ENCODE peak calls at places on chromosomes 2 and 18, in five cellular contexts. F is A549, D is K562, U is HepG2, R is H1. N is an unnamed sample.

GRCh38 chr2:20326163-20326780 is 24.4 kb downstream of the PUM2 start:
- DNase-seq in D (peak), U (peak), R (no peak), F (peak), N (peak)

GRCh38 chr2:11750422-11750821 is 4.0 kb downstream of the LPIN1 start:
- DNase-seq in F (no peak), R (no peak), U (no peak), D (no peak), N (no peak)

GRCh38 chr18:8800876-8801262 is 95.5 kb downstream of the MTCL1 start:
- DNase-seq in U (no peak), F (no peak), R (no peak), D (no peak), N (no peak)

GRCh38 chr2:45992021-45992745 is 305.0 kb upstream of the EPAS1 start:
- DNase-seq in R (peak), D (no peak), U (peak), F (peak), N (peak)

GRCh38 chr2:37671013-37671815 is at the start of gene CDC42EP3:
- DNase-seq in U (no peak), D (peak), R (peak), F (peak), N (no peak)

GRCh38 chr2:10514287-10514686 is 66.2 kb upstream of the ODC1 start:
- DNase-seq in U (no peak), D (no peak), R (no peak), F (no peak), N (no peak)

GRCh38 chr2:42172020-42172419 is 2.9 kb downstream of the EML4 start:
- DNase-seq in D (no peak), F (no peak), U (no peak), R (no peak), N (no peak)

GRCh38 chr2:73852020-73852419 is 23.3 kb downstream of the STAMBP start:
- DNase-seq in D (peak), R (no peak), U (no peak), F (peak), N (peak)

GRCh38 chr2:191499874-191500565 is 177.9 kb upstream of the NABP1 start:
- DNase-seq in U (no peak), D (no peak), R (no peak), F (no peak), N (peak)

GRCh38 chr18:32922951-32923430 is 150.2 kb upstream of the KLHL14 start:
- DNase-seq in R (no peak), U (no peak), D (no peak), F (no peak), N (no peak)

GRCh38 chr2:136997550-136997949 is 232.2 kb downstream of the THSD7B start:
- DNase-seq in D (no peak), U (no peak), R (no peak), F (no peak), N (no peak)

GRCh38 chr2:67570626-67571025 is 173.5 kb downstream of the ETAA1 start:
- DNase-seq in U (no peak), D (no peak), R (no peak), F (no peak), N (no peak)

GRCh38 chr18:28075501-28075900 is 101.4 kb downstream of the CDH2 start:
- DNase-seq in U (peak), F (no peak), D (no peak), R (no peak), N (no peak)

GRCh38 chr2:228681426-228681825 is 499.9 kb upstream of the SPHKAP start:
- DNase-seq in U (no peak), F (no peak), R (no peak), D (no peak), N (peak)

GRCh38 chr2:75608684-75609333 is 37.8 kb upstream of the MRPL19 start:
- DNase-seq in R (peak), F (peak), U (peak), D (peak), N (peak)

GRCh38 chr18:56148373-56148772 is 490.0 kb downstream of the TXNL1 start:
- DNase-seq in F (no peak), R (no peak), U (no peak), D (no peak), N (peak)

GRCh38 chr2:129912066-129912820 is 67.2 kb upstream of the RAB6C start:
- DNase-seq in F (no peak), U (no peak), R (peak), D (no peak), N (no peak)

GRCh38 chr2:171478345-171478744 is 43.9 kb upstream of the CYBRD1 start:
- DNase-seq in R (no peak), F (no peak), D (no peak), U (no peak), N (peak)

GRCh38 chr2:9708683-9709538 is 78.1 kb upstream of the YWHAQ start:
- DNase-seq in D (no peak), F (no peak), U (no peak), R (no peak), N (no peak)

GRCh38 chr2:74025971-74026612 is 41.4 kb downstream of the TET3 start:
- DNase-seq in R (no peak), U (no peak), F (no peak), D (no peak), N (peak)

GRCh38 chr18:75679347-75679746 is 251.8 kb upstream of the SMIM21 start:
- DNase-seq in R (no peak), F (no peak), U (no peak), D (no peak), N (no peak)

DNA sequence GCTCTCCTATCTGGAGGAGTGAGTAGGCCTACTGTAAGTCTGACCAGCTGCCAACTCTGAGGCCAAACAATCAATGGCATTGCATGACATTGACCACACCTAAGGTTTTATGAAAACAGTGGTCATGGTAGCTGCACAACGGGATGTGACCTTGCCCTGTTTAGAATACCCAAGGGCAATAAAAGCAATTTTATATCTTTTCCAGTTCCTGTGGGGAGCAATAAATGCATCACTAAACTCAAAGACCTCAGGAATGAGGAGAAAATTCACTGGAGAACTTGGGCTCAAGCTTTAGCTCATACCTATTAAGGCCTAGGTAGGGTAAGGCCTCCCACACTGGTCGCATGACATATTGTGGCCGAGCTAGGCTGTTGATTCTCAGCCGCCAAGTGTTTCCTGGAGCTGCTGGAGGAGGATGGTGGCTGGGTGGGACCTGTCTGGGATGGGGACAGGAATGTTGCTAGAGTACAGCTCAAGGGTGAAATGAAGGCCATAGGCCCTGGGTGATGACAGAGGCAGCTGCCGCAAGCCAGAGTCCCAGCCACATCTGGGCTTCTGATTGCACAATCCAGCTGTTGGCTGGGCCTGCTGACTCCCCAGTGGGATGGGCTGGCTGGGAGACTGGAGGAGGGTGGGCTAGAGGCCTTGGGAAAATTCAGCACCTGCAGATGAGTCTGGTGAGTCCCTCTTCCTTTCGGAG is 313.7 kb downstream of the CYP26B1 start:
- DNase-seq in U (no peak), D (no peak), R (no peak), F (no peak), N (no peak)
- TF ChIP-seq MAFK in U (no peak), D (no peak), R (no peak), F (no peak), N (no peak)

GRCh38 chr2:172829229-172829628 is 93.6 kb downstream of the RAPGEF4 start:
- DNase-seq in D (no peak), U (peak), R (no peak), F (no peak), N (peak)
- TF ChIP-seq MAFK in D (no peak), U (no peak), R (no peak), F (no peak), N (no peak)

GRCh38 chr2:555164-555922 is 121.9 kb downstream of the TMEM18 start:
- DNase-seq in U (no peak), F (no peak), R (no peak), D (no peak), N (no peak)
- TF ChIP-seq MAFK in U (no peak), F (no peak), R (no peak), D (no peak), N (no peak)

GRCh38 chr2:88626171-88627054 is 851 bp downstream of the EIF2AK3 start:
- DNase-seq in U (no peak), D (peak), R (peak), F (peak), N (no peak)
- TF ChIP-seq MAFK in U (no peak), D (no peak), R (no peak), F (no peak), N (no peak)

GRCh38 chr2:112789186-112789585 is 4.9 kb upstream of the IL1A start:
- DNase-seq in R (no peak), D (no peak), F (no peak), U (no peak), N (no peak)

GRCh38 chr2:112790305-112790704 is 6.0 kb upstream of the IL1A start:
- DNase-seq in R (no peak), D (no peak), F (no peak), U (peak), N (no peak)

GRCh38 chr2:112787294-112787693 is 3.0 kb upstream of the IL1A start:
- DNase-seq in U (no peak), D (no peak), R (no peak), F (no peak), N (no peak)

GRCh38 chr2:112788653-112789052 is 4.4 kb upstream of the IL1A start:
- DNase-seq in D (no peak), R (no peak), F (no peak), U (no peak), N (no peak)

DNA sequence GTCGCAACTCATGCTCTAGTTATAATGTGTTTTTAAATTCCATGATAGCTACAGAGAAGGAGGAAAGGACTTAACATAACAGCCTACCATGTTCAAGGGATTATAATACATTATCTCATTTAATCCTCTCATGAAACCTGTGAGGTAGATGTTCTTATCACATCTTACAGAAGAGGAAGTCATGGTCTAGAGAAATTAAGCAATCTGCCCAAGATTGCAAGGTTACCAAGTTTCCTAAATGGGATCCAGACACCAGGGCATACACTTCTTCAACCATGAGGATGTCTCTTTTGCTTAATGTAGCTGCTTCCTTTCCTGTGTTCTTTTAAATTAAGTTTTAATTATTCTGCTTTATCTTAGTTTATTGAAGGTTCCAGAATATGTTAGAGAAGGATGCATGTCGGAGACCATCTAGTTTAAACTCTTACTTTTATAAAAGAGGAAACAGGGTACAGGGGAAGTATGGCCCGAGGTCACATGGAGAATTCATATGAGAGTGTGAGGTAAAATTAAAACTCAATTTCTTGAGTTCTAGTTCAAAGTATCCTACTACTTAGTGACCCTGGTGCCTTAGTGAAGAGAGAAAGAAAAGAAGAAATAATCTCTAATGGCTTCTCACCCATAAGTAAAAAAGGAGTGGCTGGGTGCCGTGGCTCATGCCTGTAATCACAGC is 3.6 kb upstream of the IL1A start:
- DNase-seq in U (no peak), D (no peak), F (no peak), R (no peak), N (no peak)
- TF ChIP-seq MAFK in U (no peak), D (no peak), F (no peak), R (no peak), N (no peak)

GRCh38 chr2:187573722-187574121 is 19.5 kb upstream of the TFPI start:
- DNase-seq in U (no peak), R (no peak), D (no peak), F (no peak), N (no peak)

GRCh38 chr2:187580462-187581124 is 26.4 kb upstream of the TFPI start:
- DNase-seq in R (no peak), U (peak), D (peak), F (peak), N (peak)

GRCh38 chr2:187576906-187577305 is 22.7 kb upstream of the TFPI start:
- DNase-seq in F (no peak), D (no peak), R (no peak), U (no peak), N (peak)

GRCh38 chr2:187577310-187577709 is 23.1 kb upstream of the TFPI start:
- DNase-seq in R (no peak), U (peak), F (no peak), D (no peak), N (no peak)

DNA sequence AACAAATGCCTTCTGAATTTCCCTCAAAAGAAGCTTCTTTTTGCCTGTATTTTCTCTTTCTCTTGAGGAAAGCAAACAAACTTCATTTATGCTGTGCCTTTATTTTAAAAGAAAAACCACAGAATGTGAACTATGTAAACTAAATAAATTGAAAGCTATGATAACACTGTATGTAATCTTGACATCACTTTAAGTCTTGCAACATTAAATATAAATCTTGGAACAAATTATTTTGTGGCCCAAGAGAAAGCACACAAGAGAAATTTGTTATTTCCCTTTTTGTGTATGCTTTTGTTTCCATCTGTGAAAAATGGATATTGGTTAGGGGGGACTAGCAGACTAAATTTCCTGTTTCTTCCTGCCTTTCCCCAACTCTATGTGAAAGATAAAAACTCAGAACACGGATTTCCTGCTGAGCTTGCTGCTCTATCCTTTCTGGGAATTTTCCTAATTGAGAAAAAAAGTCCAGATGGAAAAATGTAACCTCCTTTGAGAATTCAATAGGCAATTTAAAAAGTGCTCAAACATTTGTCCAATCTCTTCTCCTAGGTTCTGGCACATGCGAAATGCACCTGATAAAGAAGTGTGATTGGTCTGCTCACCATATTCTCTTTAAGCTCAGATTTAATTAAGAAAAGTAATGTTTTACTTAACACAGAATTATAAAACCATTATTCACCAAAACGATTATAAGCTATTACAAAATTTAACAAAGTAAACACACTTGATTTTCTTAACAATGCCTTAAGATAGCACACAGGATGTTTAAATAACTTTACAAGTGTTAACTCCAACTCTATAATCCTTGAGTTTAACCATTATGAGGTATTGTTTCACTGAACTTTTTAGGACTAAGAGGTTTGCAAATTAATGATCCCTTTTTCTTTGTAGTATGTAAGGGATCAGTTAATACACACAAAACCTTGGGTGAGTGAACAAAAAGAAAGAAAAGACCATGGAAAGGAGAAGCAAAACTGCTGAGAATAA is 21.1 kb upstream of the TFPI start:
- DNase-seq in F (no peak), D (no peak), R (no peak), U (no peak), N (peak)
- TF ChIP-seq MAFK in F (no peak), D (no peak), R (no peak), U (no peak), N (no peak)

DNA sequence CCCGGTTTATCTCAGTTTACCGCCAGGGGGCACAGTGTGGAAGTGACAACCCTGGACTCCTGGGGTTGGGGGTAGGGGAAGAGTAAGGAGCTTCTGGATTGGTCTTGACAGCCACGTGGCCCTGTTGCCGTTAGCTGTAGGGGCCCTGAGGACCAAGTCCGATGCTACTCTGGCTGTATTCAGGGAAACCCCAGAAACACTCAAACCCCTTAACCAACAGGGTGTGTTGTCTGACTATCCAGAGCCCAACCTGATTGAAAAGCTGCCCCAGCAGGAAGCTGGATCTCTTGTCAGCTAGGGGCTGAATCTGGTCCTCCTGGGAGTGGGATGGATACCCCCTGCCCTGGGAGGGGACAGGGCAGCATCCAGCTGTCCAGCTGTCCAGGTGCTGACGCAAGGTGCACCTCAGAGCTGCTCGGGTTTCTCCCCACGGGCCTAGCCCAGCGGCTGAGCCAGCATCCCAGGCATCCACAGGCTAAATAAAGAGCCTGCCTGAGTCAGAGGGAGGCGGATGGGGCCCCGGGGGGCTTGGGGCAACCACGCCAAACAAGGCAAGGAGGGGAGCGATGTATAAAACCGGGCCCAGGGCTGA is 3.1 kb upstream of the GMPPA start:
- DNase-seq in D (peak), R (peak), U (peak), F (peak), N (peak)
- TF ChIP-seq MAFK in D (no peak), R (no peak), U (no peak), F (no peak), N (no peak)

DNA sequence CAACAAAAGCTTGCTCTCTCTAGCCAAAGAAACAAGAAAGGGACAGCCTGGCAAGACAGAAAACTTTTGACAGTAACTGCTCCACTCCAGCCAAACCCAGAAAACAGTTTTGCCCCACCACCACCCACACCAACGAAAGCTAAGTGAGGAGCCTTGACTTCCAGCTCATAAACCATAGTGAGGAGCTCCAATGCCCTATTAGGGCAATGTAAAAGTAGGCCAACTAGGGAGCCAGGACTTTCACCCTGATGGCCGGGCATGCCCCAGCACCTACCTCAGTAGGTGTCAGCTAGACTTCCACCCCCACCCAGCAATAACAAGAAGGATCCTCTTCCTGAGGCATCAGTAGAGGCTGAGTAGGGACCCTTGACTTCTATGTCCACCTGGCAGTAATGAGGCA is 35.4 kb downstream of the PELI1 start:
- DNase-seq in R (no peak), F (no peak), D (no peak), U (no peak), N (no peak)
- TF ChIP-seq MAFK in R (no peak), F (no peak), D (no peak), U (no peak), N (no peak)

DNA sequence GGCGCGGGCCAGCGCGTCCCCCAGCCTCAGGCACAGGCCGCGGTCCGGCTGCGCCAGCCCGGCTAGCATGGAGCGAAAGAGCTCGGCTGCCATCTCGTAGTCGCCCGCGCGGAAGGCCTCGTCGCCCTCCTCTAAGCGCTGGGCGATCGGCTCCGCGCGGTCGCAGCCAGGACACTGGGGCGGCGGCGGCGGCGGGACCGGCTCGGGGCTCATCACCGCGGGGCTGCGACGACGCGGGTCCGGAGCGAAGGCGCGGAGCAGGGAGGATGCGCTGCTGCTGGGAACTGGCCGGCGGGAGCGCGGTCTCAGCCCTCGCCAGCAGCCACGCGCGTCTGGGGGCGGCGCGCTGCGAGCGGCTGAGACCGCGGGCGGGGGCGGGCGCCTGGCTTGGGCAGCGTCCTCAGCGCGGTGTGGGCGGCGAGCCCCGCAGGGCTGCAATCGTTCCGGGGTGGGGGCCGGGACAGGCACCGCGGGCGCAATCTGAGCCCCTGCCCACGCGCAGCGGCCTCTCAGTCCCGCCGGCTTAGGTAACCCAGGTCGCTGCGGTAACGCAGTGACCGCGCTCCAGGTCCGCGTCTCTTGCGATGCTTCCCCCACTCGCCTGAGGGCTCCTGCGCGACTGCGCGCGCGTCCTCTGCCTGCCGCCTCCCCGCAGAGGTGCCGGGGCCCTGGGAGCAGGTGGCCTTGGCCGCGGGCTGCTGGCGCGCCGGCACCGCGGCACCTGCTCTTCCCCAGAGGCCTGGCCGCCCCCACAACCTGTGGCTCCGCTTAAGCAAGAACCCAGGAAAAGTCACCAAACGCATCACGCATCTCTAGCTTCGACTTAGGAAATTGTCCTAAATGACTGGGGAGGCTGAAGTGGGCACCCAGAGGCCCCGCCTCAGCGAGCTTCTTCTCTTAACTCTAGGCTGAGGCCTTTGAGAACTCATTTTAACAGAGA is at the start of gene LONRF2:
- DNase-seq in F (peak), D (peak), R (peak), U (no peak), N (no peak)
- TF ChIP-seq MAFK in F (no peak), D (no peak), R (no peak), U (no peak), N (no peak)

GRCh38 chr2:119049968-119050657 is 108.1 kb downstream of the MARCO start:
- DNase-seq in R (peak), U (peak), D (peak), F (no peak), N (no peak)
- TF ChIP-seq MAFK in R (no peak), U (no peak), D (peak), F (no peak), N (no peak)

N was measured in IMR-90.